ENCODE peak calls at places on chromosome 7, in eight cellular contexts. V is NCI-H524 treated with DMSO at 0.1 percent for 48 hours; O is endothelial cell; W is aorta; H is activated gamma-delta T cell treated with anti-CD3 and anti-CD28 coated beads, Interleukin-2, amount 50 U/mL, for 16 hours; U is SHP77; J is stimulated activated CD4-positive, alpha-beta T cell treated with anti-CD3 and anti-CD28 coated beads, TNF-alpha, amount 100 ng/mL, for 24 hours; T is CD8-positive, alpha-beta T cell. P is an unnamed sample.

GRCh38 chr7:93715234-93715633 is 140.7 kb upstream of the CALCR start:
- DNase-seq in V (no peak), O (peak), W (peak), H (no peak), U (peak), J (peak), T (no peak), P (peak)

GRCh38 chr7:83794834-83795233 is 145.9 kb upstream of the SEMA3E start:
- DNase-seq in V (no peak), O (no peak), W (no peak), H (no peak), U (peak), J (no peak), T (no peak), P (no peak)

GRCh38 chr7:108434030-108434429 is 22.2 kb downstream of the NRCAM start:
- DNase-seq in V (no peak), O (no peak), W (no peak), H (no peak), U (peak), J (no peak), T (no peak), P (no peak)

GRCh38 chr7:94907420-94908203 is at the start of gene PPP1R9A:
- DNase-seq in V (peak), O (peak), W (peak), H (no peak), U (peak), J (no peak), T (no peak), P (peak)

GRCh38 chr7:156456503-156457115 is 184.0 kb upstream of the RNF32 start:
- DNase-seq in V (no peak), O (no peak), W (no peak), H (no peak), U (no peak), J (no peak), T (no peak), P (no peak)

GRCh38 chr7:12731214-12731656 is 43.8 kb downstream of the ARL4A start:
- DNase-seq in V (no peak), O (no peak), W (no peak), H (no peak), U (no peak), J (no peak), T (no peak), P (no peak)

GRCh38 chr7:27248911-27249723 is 6.5 kb downstream of the EVX1 start:
- DNase-seq in V (no peak), O (no peak), W (no peak), H (no peak), U (no peak), J (no peak), T (no peak), P (no peak)

GRCh38 chr7:106792233-106792926 is 72.7 kb upstream of the PIK3CG start:
- DNase-seq in V (no peak), O (no peak), W (no peak), H (no peak), U (no peak), J (no peak), T (no peak), P (no peak)

GRCh38 chr7:20280475-20281351 is 50.0 kb upstream of the ITGB8 start:
- DNase-seq in V (peak), O (no peak), W (no peak), H (no peak), U (peak), J (no peak), T (no peak), P (no peak)

GRCh38 chr7:77284633-77285032 is 85.0 kb upstream of the FGL2 start:
- DNase-seq in V (no peak), O (no peak), W (no peak), H (no peak), U (no peak), J (no peak), T (no peak), P (no peak)

GRCh38 chr7:22660732-22661131 is 66.3 kb upstream of the IL6 start:
- DNase-seq in V (no peak), O (no peak), W (no peak), H (no peak), U (peak), J (no peak), T (no peak), P (no peak)

GRCh38 chr7:117941138-117941810 is 68.0 kb upstream of the CTTNBP2 start:
- DNase-seq in V (no peak), O (no peak), W (no peak), H (no peak), U (no peak), J (no peak), T (no peak), P (no peak)

GRCh38 chr7:2034291-2035201 is 198.2 kb downstream of the MAD1L1 start:
- DNase-seq in V (no peak), O (no peak), W (peak), H (no peak), U (no peak), J (no peak), T (no peak), P (peak)

GRCh38 chr7:42107484-42107883 is 129.5 kb downstream of the GLI3 start:
- DNase-seq in V (no peak), O (no peak), W (no peak), H (no peak), U (no peak), J (no peak), T (no peak), P (no peak)

GRCh38 chr7:83996879-83997278 is 197.7 kb downstream of the SEMA3A start:
- DNase-seq in V (no peak), O (no peak), W (no peak), H (no peak), U (no peak), J (no peak), T (no peak), P (no peak)

GRCh38 chr7:150787321-150788281 is 12.6 kb downstream of the TMEM176B start:
- DNase-seq in V (no peak), O (no peak), W (no peak), H (no peak), U (peak), J (no peak), T (no peak), P (no peak)

GRCh38 chr7:157271991-157272324 is 64.8 kb upstream of the DNAJB6 start:
- DNase-seq in V (no peak), O (no peak), W (peak), H (no peak), U (no peak), J (no peak), T (no peak), P (peak)

GRCh38 chr7:158473238-158473637 is 114.4 kb downstream of the PTPRN2 start:
- DNase-seq in V (peak), O (no peak), W (no peak), H (no peak), U (peak), J (no peak), T (no peak), P (peak)

GRCh38 chr7:17936321-17936720 is 4.0 kb downstream of the SNX13 start:
- DNase-seq in V (no peak), O (no peak), W (no peak), H (no peak), U (no peak), J (no peak), T (no peak), P (no peak)

GRCh38 chr7:23597908-23598224 is 684 bp downstream of the CCDC126 start:
- DNase-seq in V (no peak), O (no peak), W (no peak), H (no peak), U (no peak), J (no peak), T (no peak), P (no peak)

GRCh38 chr7:131687296-131687695 is 130.9 kb upstream of the PODXL start:
- DNase-seq in V (no peak), O (no peak), W (no peak), H (no peak), U (no peak), J (no peak), T (no peak), P (no peak)

GRCh38 chr7:75536940-75537538 is 44.9 kb downstream of the SPDYE5 start:
- DNase-seq in V (no peak), O (no peak), W (peak), H (no peak), U (no peak), J (no peak), T (no peak), P (peak)

P was measured in upper lobe of right lung.